ENCODE peak calls at places on chromosomes 11 and 22, in five cellular contexts. Y is Peyer's patch, L is BJ, X is GM23248, O is tibial nerve. F is an unnamed sample.

GRCh38 chr22:45476814-45477213 is 25.9 kb upstream of the FBLN1 start:
- DNase-seq in O (peak; percentile 68), L (no peak), X (peak; percentile 26), Y (no peak), F (no peak)

GRCh38 chr22:40534379-40535188 is 101.9 kb downstream of the MRTFA start:
- DNase-seq in Y (no peak), O (no peak), X (peak; percentile 87), L (no peak), F (no peak)

GRCh38 chr11:29989181-29989580 is 27.6 kb downstream of the KCNA4 start:
- DNase-seq in L (no peak), O (no peak), Y (no peak), X (peak; percentile 32), F (no peak)

GRCh38 chr11:93005239-93005638 is 35.8 kb downstream of the MTNR1B start:
- DNase-seq in X (peak; percentile 9), L (no peak), Y (no peak), O (no peak), F (no peak)

GRCh38 chr11:45590743-45591142 is 74.7 kb downstream of the CHST1 start:
- DNase-seq in X (peak; percentile 3), O (no peak), Y (no peak), L (no peak), F (peak; percentile 27)

GRCh38 chr11:48096588-48097525 is 116.5 kb downstream of the PTPRJ start:
- DNase-seq in X (no peak), Y (no peak), O (no peak), L (no peak), F (no peak)

GRCh38 chr11:134654161-134654915 is 242.3 kb upstream of the B3GAT1 start:
- DNase-seq in O (no peak), Y (peak; percentile 24), X (no peak), L (no peak), F (no peak)

GRCh38 chr11:36449566-36450390 is 60.3 kb downstream of the TRAF6 start:
- DNase-seq in L (no peak), X (peak; percentile 20), O (no peak), Y (no peak), F (no peak)

GRCh38 chr22:21942407-21942895 is 10.2 kb downstream of the PPM1F start:
- DNase-seq in O (peak; percentile 52), X (peak; percentile 94), Y (peak; percentile 60), L (peak; percentile 64), F (no peak)

GRCh38 chr22:24935771-24936483 is 10.6 kb downstream of the LHFPL7 start:
- DNase-seq in Y (no peak), X (no peak), O (no peak), L (no peak), F (no peak)

GRCh38 chr11:65473275-65473860 is 25.5 kb upstream of the MALAT1 start:
- DNase-seq in Y (no peak), L (no peak), X (peak; percentile 29), O (no peak), F (no peak)

GRCh38 chr11:1518301-1518700 is 31.7 kb upstream of the MOB2 start:
- DNase-seq in Y (no peak), L (no peak), X (no peak), O (no peak), F (no peak)

GRCh38 chr11:61173456-61173855 is 12.2 kb upstream of the VPS37C start:
- DNase-seq in X (peak; percentile 63), O (no peak), L (no peak), Y (no peak), F (peak; percentile 41)

GRCh38 chr11:36057372-36058045 is 113.6 kb downstream of the LDLRAD3 start:
- DNase-seq in Y (no peak), X (peak; percentile 21), O (peak; percentile 70), L (no peak), F (no peak)

GRCh38 chr11:46920709-46921108 is 2.4 kb upstream of the LRP4 start:
- DNase-seq in L (peak; percentile 97), X (peak; percentile 99), Y (no peak), O (peak; percentile 61), F (no peak)

GRCh38 chr11:106288057-106288456 is 210.6 kb downstream of the AASDHPPT start:
- DNase-seq in Y (no peak), L (no peak), X (no peak), O (no peak), F (no peak)

GRCh38 chr11:37948258-37948657 is 1350.2 kb upstream of the RAG2 start:
- DNase-seq in X (no peak), Y (no peak), L (no peak), O (no peak), F (no peak)

GRCh38 chr11:106424111-106424510 is 346.6 kb downstream of the AASDHPPT start:
- DNase-seq in Y (no peak), L (peak; percentile 9), X (peak; percentile 90), O (no peak), F (no peak)

GRCh38 chr11:128417607-128418324 is 169.6 kb downstream of the ETS1 start:
- DNase-seq in O (no peak), Y (no peak), L (peak; percentile 93), X (peak; percentile 93), F (no peak)

GRCh38 chr11:36591433-36591832 is 2.9 kb upstream of the IFTAP start:
- DNase-seq in L (no peak), O (no peak), Y (no peak), X (no peak), F (no peak)

GRCh38 chr11:120128392-120129172 is 9.3 kb downstream of the TRIM29 start:
- DNase-seq in O (peak; percentile 66), X (peak; percentile 93), L (peak; percentile 57), Y (peak; percentile 86), F (peak; percentile 78)

GRCh38 chr11:57481915-57482781 is 21.8 kb downstream of the RTN4RL2 start:
- DNase-seq in X (no peak), L (no peak), Y (no peak), O (no peak), F (no peak)

GRCh38 chr22:43823911-43824665 is 12.0 kb upstream of the EFCAB6 start:
- DNase-seq in X (no peak), Y (no peak), O (no peak), L (no peak), F (no peak)

GRCh38 chr11:68471360-68472340 is 11.1 kb downstream of the PPP6R3 start:
- DNase-seq in O (no peak), Y (no peak), L (no peak), X (peak; percentile 56), F (no peak)

GRCh38 chr11:7204778-7205177 is 46.9 kb upstream of the SYT9 start:
- DNase-seq in O (no peak), Y (no peak), L (no peak), X (peak; percentile 60), F (no peak)

GRCh38 chr22:26725012-26725676 is 67.8 kb downstream of the MIAT start:
- DNase-seq in L (no peak), O (no peak), Y (no peak), X (peak; percentile 31), F (no peak)

GRCh38 chr11:19931141-19931767 is 218.6 kb downstream of the NAV2 start:
- DNase-seq in O (no peak), L (peak; percentile 44), Y (no peak), X (peak; percentile 79), F (no peak)
- H3K4me3 ChIP-seq in O (no peak overlapping the region), L (peak overlapping the region; percentile 3), Y (no peak overlapping the region), X (peak overlapping the region; percentile 60), F (no peak overlapping the region)

GRCh38 chr11:31812392-31813241 is 1.5 kb upstream of the PAX6 start:
- DNase-seq in X (peak; percentile 50), Y (no peak), O (no peak), L (no peak), F (no peak)
- H3K4me3 ChIP-seq in X (peak overlapping the region; percentile 53), Y (peak overlapping the region; percentile 52), O (peak overlapping the region; percentile 50), L (peak overlapping the region; percentile 20), F (no peak overlapping the region)

GRCh38 chr22:33895444-33895843 is 24.8 kb downstream of the LARGE1 start:
- DNase-seq in X (no peak), L (no peak), O (no peak), Y (no peak), F (no peak)

GRCh38 chr22:33897621-33897910 is 22.7 kb downstream of the LARGE1 start:
- DNase-seq in Y (no peak), O (no peak), L (no peak), X (no peak), F (no peak)

GRCh38 chr22:33896801-33897620 is 23.3 kb downstream of the LARGE1 start:
- DNase-seq in X (peak; percentile 64), L (no peak), O (no peak), Y (no peak), F (no peak)

GRCh38 chr22:33894515-33894914 is 25.8 kb downstream of the LARGE1 start:
- DNase-seq in L (no peak), Y (no peak), O (no peak), X (no peak), F (no peak)

DNA sequence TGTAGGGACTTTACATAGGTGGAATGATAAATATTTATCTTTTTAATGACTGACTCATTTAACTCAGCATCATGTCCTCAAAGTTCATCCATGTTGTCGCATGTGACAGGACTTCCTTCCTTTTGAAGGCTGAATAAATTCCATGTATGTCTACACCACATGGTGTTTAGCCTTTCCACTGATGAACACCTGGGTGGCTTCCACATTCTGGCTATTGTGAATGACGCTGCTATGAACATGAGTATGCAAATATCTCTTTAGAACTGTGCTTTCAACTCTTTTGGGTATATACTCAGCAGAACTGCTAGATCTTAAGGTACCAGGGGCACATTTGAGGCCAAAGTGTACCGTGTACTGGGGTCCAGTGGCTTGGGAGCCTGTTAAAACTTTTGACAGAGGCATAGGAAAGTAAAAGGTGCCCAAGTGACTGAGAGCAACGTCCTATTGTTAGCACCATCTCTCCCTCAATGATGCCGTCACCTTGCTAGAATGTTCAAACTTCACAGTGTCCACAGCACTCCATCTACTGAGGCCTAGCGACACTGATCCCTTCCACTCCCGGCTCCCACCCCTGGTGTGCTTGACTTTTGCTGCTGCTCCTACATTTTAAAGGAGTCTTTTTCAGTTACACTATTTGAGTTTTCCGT is 24.0 kb downstream of the LARGE1 start:
- DNase-seq in X (no peak), L (no peak), O (no peak), Y (no peak), F (no peak)
- H3K4me3 ChIP-seq in X (no peak overlapping the region), L (no peak overlapping the region), O (no peak overlapping the region), Y (no peak overlapping the region), F (no peak overlapping the region)

GRCh38 chr11:102223859-102224258 is 93.4 kb upstream of the BIRC3 start:
- DNase-seq in O (no peak), X (peak; percentile 41), L (no peak), Y (no peak), F (no peak)

GRCh38 chr11:102225689-102226562 is 91.4 kb upstream of the BIRC3 start:
- DNase-seq in O (no peak), Y (no peak), L (peak; percentile 76), X (peak; percentile 91), F (no peak)

GRCh38 chr11:102229510-102230119 is 87.7 kb upstream of the BIRC3 start:
- DNase-seq in L (no peak), O (no peak), Y (no peak), X (no peak), F (no peak)

GRCh38 chr11:102230186-102230585 is 87.1 kb upstream of the BIRC3 start:
- DNase-seq in O (no peak), X (no peak), L (no peak), Y (no peak), F (peak; percentile 68)

GRCh38 chr11:102226702-102227101 is 90.6 kb upstream of the BIRC3 start:
- DNase-seq in X (peak; percentile 47), Y (no peak), O (no peak), L (no peak), F (no peak)
- H3K4me3 ChIP-seq in X (no peak overlapping the region), Y (no peak overlapping the region), O (no peak overlapping the region), L (no peak overlapping the region), F (no peak overlapping the region)

F was measured in LNCaP clone FGC.